ENCODE peak calls at places on chromosome 11, in four cellular contexts. One of them, this sample, is unnamed. For H3K36me3, the result is how much of the 10 kb centered on the place peaks cover.

GRCh38 chr11:70526116-70527045 is 128.1 kb downstream of the CTTN start:
- DNase-seq in transverse colon: no peak
- DNase-seq in stomach: no peak
- DNase-seq in adrenal gland: no peak
- DNase-seq in this sample: no peak

GRCh38 chr11:135075740-135076139 is 663.7 kb upstream of the B3GAT1 start:
- DNase-seq in transverse colon: peak
- DNase-seq in stomach: peak
- DNase-seq in adrenal gland: peak
- DNase-seq in this sample: peak

GRCh38 chr11:12626616-12627015 is 47.6 kb upstream of the TEAD1 start:
- DNase-seq in transverse colon: no peak
- DNase-seq in stomach: no peak
- DNase-seq in adrenal gland: no peak
- DNase-seq in this sample: no peak

GRCh38 chr11:134332189-134332631 is 422 bp downstream of the GLB1L2 start:
- DNase-seq in transverse colon: peak
- DNase-seq in stomach: no peak
- DNase-seq in adrenal gland: no peak
- DNase-seq in this sample: no peak

GRCh38 chr11:33692013-33692504 is 8.6 kb downstream of the C11orf91 start:
- DNase-seq in transverse colon: peak
- DNase-seq in stomach: peak
- DNase-seq in adrenal gland: no peak
- DNase-seq in this sample: peak

GRCh38 chr11:2466869-2467694 is 22.3 kb downstream of the KCNQ1 start:
- DNase-seq in transverse colon: no peak
- DNase-seq in stomach: peak
- DNase-seq in adrenal gland: peak
- DNase-seq in this sample: peak

GRCh38 chr11:46489668-46490560 is 98.3 kb upstream of the CHRM4 start:
- DNase-seq in transverse colon: peak
- DNase-seq in stomach: no peak
- DNase-seq in adrenal gland: no peak
- DNase-seq in this sample: no peak

GRCh38 chr11:8389034-8389996 is 125.6 kb upstream of the LMO1 start:
- DNase-seq in transverse colon: no peak
- DNase-seq in stomach: peak
- DNase-seq in adrenal gland: peak
- DNase-seq in this sample: peak

GRCh38 chr11:127350476-127350875 is 349.9 kb upstream of the KIRREL3 start:
- DNase-seq in transverse colon: no peak
- DNase-seq in stomach: no peak
- DNase-seq in adrenal gland: no peak
- DNase-seq in this sample: no peak

GRCh38 chr11:36391062-36391461 is 95.0 kb downstream of the PRR5L start:
- DNase-seq in transverse colon: no peak
- DNase-seq in stomach: no peak
- DNase-seq in adrenal gland: no peak
- DNase-seq in this sample: no peak

GRCh38 chr11:116180806-116181600 is 591.8 kb downstream of the BUD13 start:
- DNase-seq in transverse colon: no peak
- DNase-seq in stomach: no peak
- DNase-seq in adrenal gland: no peak
- DNase-seq in this sample: no peak

GRCh38 chr11:9577551-9577950 is 4.1 kb downstream of the WEE1 start:
- DNase-seq in transverse colon: no peak
- DNase-seq in stomach: no peak
- DNase-seq in adrenal gland: no peak
- DNase-seq in this sample: no peak

GRCh38 chr11:27977031-27977430 is 130.9 kb downstream of the KIF18A start:
- DNase-seq in transverse colon: no peak
- DNase-seq in stomach: no peak
- DNase-seq in adrenal gland: no peak
- DNase-seq in this sample: no peak

GRCh38 chr11:12331239-12331874 is 46.0 kb upstream of the PARVA start:
- DNase-seq in transverse colon: peak
- DNase-seq in stomach: peak
- DNase-seq in adrenal gland: peak
- DNase-seq in this sample: peak

GRCh38 chr11:63502252-63502820 is 3.5 kb upstream of the LGALS12 start:
- DNase-seq in transverse colon: no peak
- DNase-seq in stomach: no peak
- DNase-seq in adrenal gland: no peak
- DNase-seq in this sample: no peak

GRCh38 chr11:18548001-18548400 is 21.3 kb upstream of the TSG101 start:
- DNase-seq in transverse colon: peak
- DNase-seq in stomach: no peak
- DNase-seq in adrenal gland: no peak
- DNase-seq in this sample: no peak

GRCh38 chr11:70364745-70365535 is 33.4 kb upstream of the CTTN start:
- DNase-seq in transverse colon: no peak
- DNase-seq in stomach: no peak
- DNase-seq in adrenal gland: no peak
- DNase-seq in this sample: no peak

GRCh38 chr11:10628506-10629236 is 60.2 kb upstream of the LYVE1 start:
- DNase-seq in transverse colon: no peak
- DNase-seq in stomach: no peak
- DNase-seq in adrenal gland: no peak
- DNase-seq in this sample: no peak

GRCh38 chr11:74418509-74418895 is 20.3 kb upstream of the PGM2L1 start:
- DNase-seq in transverse colon: no peak
- DNase-seq in stomach: no peak
- DNase-seq in adrenal gland: no peak
- DNase-seq in this sample: no peak

GRCh38 chr11:11909727-11910126 is 68.0 kb downstream of the USP47 start:
- DNase-seq in transverse colon: no peak
- DNase-seq in stomach: no peak
- DNase-seq in adrenal gland: no peak
- DNase-seq in this sample: no peak

GRCh38 chr11:77139201-77139600 is 11.2 kb downstream of the MYO7A start:
- DNase-seq in transverse colon: no peak
- DNase-seq in stomach: no peak
- DNase-seq in adrenal gland: no peak
- DNase-seq in this sample: no peak

GRCh38 chr11:134512061-134512460 is 100.0 kb upstream of the B3GAT1 start:
- DNase-seq in transverse colon: no peak
- DNase-seq in stomach: peak
- DNase-seq in adrenal gland: peak
- DNase-seq in this sample: no peak

GRCh38 chr11:10930224-10930960 is 72.5 kb upstream of the ZBED5 start:
- DNase-seq in transverse colon: peak
- DNase-seq in stomach: no peak
- DNase-seq in adrenal gland: no peak
- DNase-seq in this sample: peak

GRCh38 chr11:3934658-3935057 is 79.2 kb downstream of the STIM1 start:
- DNase-seq in transverse colon: no peak
- DNase-seq in stomach: no peak
- DNase-seq in adrenal gland: no peak
- DNase-seq in this sample: no peak

GRCh38 chr11:21229224-21229623 is 559.8 kb downstream of the NELL1 start:
- DNase-seq in transverse colon: no peak
- DNase-seq in stomach: no peak
- DNase-seq in adrenal gland: no peak
- DNase-seq in this sample: no peak

GRCh38 chr11:46850829-46851380 is 4.8 kb upstream of the CKAP5 start:
- DNase-seq in transverse colon: no peak
- DNase-seq in stomach: no peak
- DNase-seq in adrenal gland: no peak
- DNase-seq in this sample: no peak

GRCh38 chr11:31106963-31107576 is 262.5 kb downstream of the DCDC1 start:
- DNase-seq in transverse colon: peak
- DNase-seq in stomach: peak
- DNase-seq in adrenal gland: peak
- DNase-seq in this sample: peak

GRCh38 chr11:6307879-6308278 is 12.4 kb downstream of the CAVIN3 start:
- DNase-seq in transverse colon: no peak
- DNase-seq in stomach: no peak
- DNase-seq in adrenal gland: no peak
- DNase-seq in this sample: no peak

GRCh38 chr11:116454020-116454645 is 318.7 kb downstream of the BUD13 start:
- DNase-seq in transverse colon: peak
- DNase-seq in stomach: peak
- DNase-seq in adrenal gland: peak
- DNase-seq in this sample: peak

GRCh38 chr11:127105578-127105977 is 105.0 kb upstream of the KIRREL3 start:
- DNase-seq in transverse colon: no peak
- DNase-seq in stomach: no peak
- DNase-seq in adrenal gland: no peak
- DNase-seq in this sample: no peak

GRCh38 chr11:68369756-68370155 is 57.4 kb downstream of the LRP5 start:
- DNase-seq in transverse colon: no peak
- DNase-seq in stomach: no peak
- DNase-seq in adrenal gland: no peak
- DNase-seq in this sample: no peak

GRCh38 chr11:68372114-68372513 is 59.7 kb downstream of the LRP5 start:
- DNase-seq in transverse colon: no peak
- DNase-seq in stomach: no peak
- DNase-seq in adrenal gland: peak
- DNase-seq in this sample: no peak

GRCh38 chr11:68369161-68369560 is 56.8 kb downstream of the LRP5 start:
- DNase-seq in transverse colon: no peak
- DNase-seq in stomach: no peak
- DNase-seq in adrenal gland: no peak
- DNase-seq in this sample: no peak

GRCh38 chr11:68371176-68372041 is 59.0 kb downstream of the LRP5 start:
- DNase-seq in transverse colon: peak
- DNase-seq in stomach: no peak
- DNase-seq in adrenal gland: peak
- DNase-seq in this sample: no peak

GRCh38 chr11:68370211-68371111 is 58.1 kb downstream of the LRP5 start:
- DNase-seq in transverse colon: peak
- DNase-seq in stomach: no peak
- DNase-seq in adrenal gland: no peak
- DNase-seq in this sample: no peak
- TF ChIP-seq POLR2A in transverse colon: no peak
- TF ChIP-seq POLR2A in stomach: no peak
- TF ChIP-seq POLR2A in adrenal gland: no peak
- TF ChIP-seq POLR2A in this sample: no peak

GRCh38 chr11:65595921-65596281 is 301 bp upstream of the KCNK7 start:
- DNase-seq in transverse colon: no peak
- DNase-seq in stomach: no peak
- DNase-seq in adrenal gland: no peak
- DNase-seq in this sample: no peak

GRCh38 chr11:65592840-65593517 is 2.6 kb downstream of the KCNK7 start:
- DNase-seq in transverse colon: no peak
- DNase-seq in stomach: no peak
- DNase-seq in adrenal gland: peak
- DNase-seq in this sample: no peak

GRCh38 chr11:65593518-65594414 is 1.8 kb downstream of the KCNK7 start:
- DNase-seq in transverse colon: peak
- DNase-seq in stomach: no peak
- DNase-seq in adrenal gland: peak
- DNase-seq in this sample: peak

GRCh38 chr11:65596520-65596919 is 920 bp upstream of the KCNK7 start:
- DNase-seq in transverse colon: no peak
- DNase-seq in stomach: no peak
- DNase-seq in adrenal gland: no peak
- DNase-seq in this sample: peak

GRCh38 chr11:65594991-65595920 is at the start of gene KCNK7:
- DNase-seq in transverse colon: peak
- DNase-seq in stomach: no peak
- DNase-seq in adrenal gland: peak
- DNase-seq in this sample: no peak
- H3K27ac ChIP-seq in transverse colon: no peak
- H3K27ac ChIP-seq in stomach: no peak
- H3K27ac ChIP-seq in adrenal gland: no peak
- H3K27ac ChIP-seq in this sample: no peak

DNA sequence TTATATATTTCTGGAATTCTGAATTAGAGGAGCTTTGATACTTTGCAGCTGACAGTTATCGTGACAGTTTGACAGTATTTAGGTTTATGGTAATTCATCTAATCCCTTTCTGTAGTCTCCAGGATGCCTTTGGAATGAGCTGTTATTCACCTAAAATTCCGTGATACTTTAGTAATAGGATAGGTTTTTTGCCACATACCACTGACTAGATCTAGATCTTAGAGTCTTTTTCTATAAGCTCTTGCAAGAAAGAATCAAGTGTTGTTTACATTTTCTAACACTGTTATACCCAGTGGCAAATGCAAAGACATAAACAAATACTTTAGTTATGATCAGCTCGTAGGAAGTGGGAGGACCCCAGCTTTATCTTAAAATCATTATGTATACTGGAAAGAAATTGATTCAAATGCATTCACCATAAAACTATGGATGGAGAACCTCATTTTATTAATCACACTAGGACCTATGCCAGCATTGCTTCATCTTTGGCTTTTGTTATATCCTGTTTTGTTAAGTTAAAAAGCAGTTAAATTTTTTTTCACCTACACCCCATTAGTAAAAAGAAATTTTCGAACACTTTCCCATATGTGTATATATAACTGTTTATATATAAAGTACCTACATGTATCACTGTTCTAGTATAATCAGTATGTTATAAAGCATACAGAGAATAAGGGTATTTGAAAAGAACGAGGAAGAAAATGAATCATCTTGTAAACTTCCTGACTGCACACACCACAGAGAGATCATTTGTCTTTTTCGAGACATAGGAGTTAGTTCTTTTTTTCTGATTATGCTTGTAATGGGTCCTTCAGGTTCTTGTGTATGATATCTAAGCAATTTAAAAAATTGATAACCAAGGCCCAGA is 60.9 kb downstream of the PDHX start:
- DNase-seq in transverse colon: no peak
- DNase-seq in stomach: no peak
- DNase-seq in adrenal gland: no peak
- DNase-seq in this sample: no peak
- H3K36me3 ChIP-seq in transverse colon: under half
- H3K36me3 ChIP-seq in stomach: under half
- H3K36me3 ChIP-seq in adrenal gland: under half
- H3K36me3 ChIP-seq in this sample: under half

DNA sequence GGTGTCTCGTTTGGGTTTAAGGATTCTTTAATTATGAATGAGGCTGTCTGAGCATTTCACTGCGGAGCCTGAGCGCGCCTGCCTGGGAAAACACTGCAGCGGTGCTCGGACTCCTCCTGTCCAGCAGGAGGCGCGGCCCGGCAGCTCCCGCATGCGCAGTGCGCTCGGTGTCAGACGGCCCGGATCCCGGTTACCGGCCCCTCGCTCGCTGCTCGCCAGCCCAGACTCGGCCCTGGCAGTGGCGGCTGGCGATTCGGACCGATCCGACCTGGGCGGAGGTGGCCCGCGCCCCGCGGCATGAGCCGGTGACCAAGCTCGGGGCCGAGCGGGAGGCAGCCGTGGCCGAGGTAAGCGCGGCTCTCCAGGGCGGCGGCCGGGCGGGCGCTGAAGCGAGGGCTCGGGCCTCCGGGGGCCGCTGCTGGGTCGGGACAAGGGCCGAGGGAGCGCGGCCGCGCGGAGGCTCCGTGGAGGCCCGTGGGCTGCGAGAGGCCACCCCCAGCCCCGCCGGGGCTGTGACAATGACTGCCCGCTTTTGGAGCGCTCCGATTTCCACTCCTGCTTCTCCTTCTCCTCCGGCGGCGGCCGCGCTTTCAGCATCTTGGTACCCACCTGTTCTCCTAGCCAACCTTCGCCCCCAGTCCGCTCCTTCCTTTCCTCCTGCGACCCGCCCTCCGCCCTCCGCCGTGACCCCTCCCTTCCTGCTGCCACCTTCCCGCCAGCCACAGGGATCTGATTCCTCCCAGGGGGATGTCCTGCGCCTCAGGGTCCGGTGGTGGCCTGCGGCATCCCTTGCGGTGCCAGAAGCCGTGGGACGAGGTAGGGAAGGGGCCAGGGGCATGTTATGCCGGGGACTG is at the start of gene EXT2:
- DNase-seq in transverse colon: peak
- DNase-seq in stomach: peak
- DNase-seq in adrenal gland: peak
- DNase-seq in this sample: peak
- TF ChIP-seq POLR2A in transverse colon: peak
- TF ChIP-seq POLR2A in stomach: no peak
- TF ChIP-seq POLR2A in adrenal gland: peak
- TF ChIP-seq POLR2A in this sample: peak

This sample was measured in body of pancreas.